ENCODE peak calls at places on chromosomes 6 and 20, in nine cellular contexts. F, G, I, N, A, L, Q, Y and B are unnamed samples.

GRCh38 chr6:42279144-42279781 is 61.6 kb upstream of the MRPS10 start:
- DNase-seq in N (no peak), Q (no peak), F (no peak), Y (peak), G (peak), I (peak), L (no peak), A (peak), B (peak)

GRCh38 chr6:170143401-170144150 is 147.3 kb downstream of the DLL1 start:
- DNase-seq in L (no peak), Q (no peak), F (no peak), I (no peak), Y (no peak), G (peak), A (no peak), N (no peak), B (no peak)

GRCh38 chr6:37396571-37397185 is 36.3 kb upstream of the CMTR1 start:
- DNase-seq in L (no peak), Q (no peak), I (peak), F (no peak), Y (peak), G (no peak), N (no peak), A (no peak), B (peak)

GRCh38 chr6:111576302-111576701 is 29.4 kb downstream of the TRAF3IP2 start:
- DNase-seq in L (no peak), F (no peak), I (no peak), A (no peak), G (no peak), Q (no peak), N (no peak), Y (peak), B (peak)

GRCh38 chr20:25987073-25987927 is 290.6 kb upstream of the ZNF337 start:
- DNase-seq in F (no peak), Q (peak), G (peak), I (peak), L (no peak), N (no peak), A (no peak), Y (peak), B (peak)

GRCh38 chr6:168345266-168345665 is 25.7 kb upstream of the DACT2 start:
- DNase-seq in Q (no peak), A (no peak), L (no peak), Y (no peak), I (no peak), G (no peak), F (no peak), N (no peak), B (no peak)

GRCh38 chr6:41132254-41132653 is 21.9 kb downstream of the TREML1 start:
- DNase-seq in Y (no peak), N (no peak), L (no peak), Q (no peak), I (no peak), A (no peak), G (no peak), F (no peak), B (no peak)

GRCh38 chr20:41138217-41138526 is 829 bp downstream of the PLCG1 start:
- DNase-seq in Q (no peak), I (no peak), A (no peak), N (no peak), G (no peak), L (no peak), F (no peak), Y (peak), B (no peak)

GRCh38 chr20:58719258-58719657 is 26.7 kb downstream of the NPEPL1 start:
- DNase-seq in N (no peak), F (no peak), L (peak), Y (no peak), G (no peak), I (no peak), A (no peak), Q (no peak), B (no peak)

GRCh38 chr6:73579389-73579788 is 58.6 kb upstream of the EEF1A1 start:
- DNase-seq in F (no peak), G (peak), N (no peak), Y (no peak), I (no peak), L (no peak), Q (no peak), A (peak), B (no peak)

GRCh38 chr6:160949531-160949930 is 42.0 kb upstream of the MAP3K4 start:
- DNase-seq in F (no peak), Q (no peak), I (no peak), G (no peak), L (no peak), Y (no peak), N (no peak), A (no peak), B (no peak)

GRCh38 chr6:26285143-26286134 is 79.6 kb upstream of the BTN3A2 start:
- DNase-seq in Q (peak), L (peak), G (peak), Y (peak), A (peak), I (peak), F (peak), N (peak), B (peak)

GRCh38 chr20:5973172-5973571 is 22.7 kb downstream of the MCM8 start:
- DNase-seq in F (no peak), Y (peak), G (no peak), L (no peak), N (no peak), Q (no peak), A (peak), I (peak), B (no peak)

GRCh38 chr6:16420715-16421461 is 182.5 kb downstream of the GMPR start:
- DNase-seq in F (no peak), A (peak), Y (peak), L (peak), G (peak), I (peak), Q (no peak), N (peak), B (peak)

GRCh38 chr6:88474720-88475119 is 308.6 kb upstream of the CNR1 start:
- DNase-seq in A (no peak), N (no peak), Y (no peak), I (no peak), G (no peak), L (no peak), F (no peak), Q (no peak), B (no peak)

GRCh38 chr20:41177636-41178035 is 40.3 kb downstream of the PLCG1 start:
- DNase-seq in I (peak), N (peak), Y (peak), A (peak), Q (no peak), F (no peak), L (no peak), G (no peak), B (peak)